ENCODE peak calls at places on chromosomes 4 and X, in four cellular contexts. J is lower leg skin, D is K562, Y is esophagus squamous epithelium. T is an unnamed sample.

GRCh38 chrX:150051096-150051495 is 112.8 kb upstream of the EOLA2 start:
- DNase-seq in J (no peak), D (no peak), Y (no peak), T (no peak)

GRCh38 chrX:113370001-113370400 is 529.4 kb upstream of the AMOT start:
- DNase-seq in J (no peak), D (no peak), Y (no peak), T (no peak)

GRCh38 chr4:91171217-91171616 is 1044.0 kb downstream of the CCSER1 start:
- DNase-seq in J (no peak), D (no peak), Y (no peak), T (no peak)

GRCh38 chrX:124217289-124218251 is 114.9 kb upstream of the TEX13D start:
- DNase-seq in J (no peak), D (no peak), Y (no peak), T (no peak)

GRCh38 chrX:96685205-96686099 is 810 bp downstream of the DIAPH2 start:
- DNase-seq in J (no peak), D (no peak), Y (no peak), T (peak)

GRCh38 chr4:59457576-59457975 is 1742.5 kb upstream of the ADGRL3 start:
- DNase-seq in J (no peak), D (no peak), Y (no peak), T (no peak)

GRCh38 chr4:65399131-65399530 is 271.2 kb downstream of the EPHA5 start:
- DNase-seq in J (no peak), D (no peak), Y (no peak), T (no peak)

GRCh38 chr4:25111648-25112196 is 48.5 kb downstream of the SEPSECS start:
- DNase-seq in J (no peak), D (no peak), Y (no peak), T (no peak)

GRCh38 chr4:74158561-74159396 is 861 bp downstream of the MTHFD2L start:
- DNase-seq in J (no peak), D (no peak), Y (no peak), T (peak)

GRCh38 chrX:108270739-108271396 is 167.4 kb downstream of the COL4A6 start:
- DNase-seq in J (no peak), D (no peak), Y (no peak), T (no peak)

GRCh38 chrX:10176121-10177003 is 19.6 kb downstream of the CLCN4 start:
- DNase-seq in J (no peak), D (no peak), Y (no peak), T (peak)

GRCh38 chr4:123159479-123159878 is 237.1 kb upstream of the NUDT6 start:
- DNase-seq in J (no peak), D (no peak), Y (no peak), T (no peak)

GRCh38 chr4:123200417-123200945 is 196.1 kb upstream of the SPRY1 start:
- DNase-seq in J (no peak), D (no peak), Y (no peak), T (no peak)

GRCh38 chr4:111404673-111405072 is 740.6 kb upstream of the FAM241A start:
- DNase-seq in J (no peak), D (no peak), Y (no peak), T (no peak)

GRCh38 chrX:130110379-130111219 is at the start of gene ELF4:
- DNase-seq in J (no peak), D (peak), Y (peak), T (peak)

GRCh38 chrX:8841911-8842310 is 40.7 kb upstream of the FAM9A start:
- DNase-seq in J (no peak), D (no peak), Y (no peak), T (no peak)

GRCh38 chrX:2188316-2188715 is 312.5 kb downstream of the DHRSX start:
- DNase-seq in J (no peak), D (peak), Y (no peak), T (no peak)

GRCh38 chr4:112704991-112705845 is 68.3 kb downstream of the LARP7 start:
- DNase-seq in J (peak), D (no peak), Y (no peak), T (peak)

GRCh38 chr4:93897559-93897958 is 69.0 kb downstream of the ATOH1 start:
- DNase-seq in J (no peak), D (no peak), Y (no peak), T (peak)

GRCh38 chr4:140116442-140117104 is 37.4 kb downstream of the MAML3 start:
- DNase-seq in J (no peak), D (no peak), Y (no peak), T (no peak)

GRCh38 chrX:72262077-72262476 is 15.0 kb downstream of the RPS4X start:
- DNase-seq in J (no peak), D (no peak), Y (no peak), T (peak)

GRCh38 chr4:55549888-55550287 is 3.2 kb upstream of the CLOCK start:
- DNase-seq in J (no peak), D (no peak), Y (no peak), T (no peak)

GRCh38 chr4:7210818-7211217 is 18.5 kb downstream of the SORCS2 start:
- DNase-seq in J (no peak), D (no peak), Y (no peak), T (no peak)

GRCh38 chrX:17736478-17736855 is 826 bp upstream of the SCML1 start:
- DNase-seq in J (no peak), D (no peak), Y (no peak), T (no peak)

GRCh38 chrX:17737707-17738001 is 361 bp downstream of the SCML1 start:
- DNase-seq in J (peak), D (no peak), Y (no peak), T (no peak)

GRCh38 chrX:17738002-17738713 is 865 bp downstream of the SCML1 start:
- DNase-seq in J (peak), D (no peak), Y (no peak), T (peak)

GRCh38 chrX:17735396-17735795 is 1.9 kb upstream of the SCML1 start:
- DNase-seq in J (no peak), D (no peak), Y (no peak), T (no peak)

DNA sequence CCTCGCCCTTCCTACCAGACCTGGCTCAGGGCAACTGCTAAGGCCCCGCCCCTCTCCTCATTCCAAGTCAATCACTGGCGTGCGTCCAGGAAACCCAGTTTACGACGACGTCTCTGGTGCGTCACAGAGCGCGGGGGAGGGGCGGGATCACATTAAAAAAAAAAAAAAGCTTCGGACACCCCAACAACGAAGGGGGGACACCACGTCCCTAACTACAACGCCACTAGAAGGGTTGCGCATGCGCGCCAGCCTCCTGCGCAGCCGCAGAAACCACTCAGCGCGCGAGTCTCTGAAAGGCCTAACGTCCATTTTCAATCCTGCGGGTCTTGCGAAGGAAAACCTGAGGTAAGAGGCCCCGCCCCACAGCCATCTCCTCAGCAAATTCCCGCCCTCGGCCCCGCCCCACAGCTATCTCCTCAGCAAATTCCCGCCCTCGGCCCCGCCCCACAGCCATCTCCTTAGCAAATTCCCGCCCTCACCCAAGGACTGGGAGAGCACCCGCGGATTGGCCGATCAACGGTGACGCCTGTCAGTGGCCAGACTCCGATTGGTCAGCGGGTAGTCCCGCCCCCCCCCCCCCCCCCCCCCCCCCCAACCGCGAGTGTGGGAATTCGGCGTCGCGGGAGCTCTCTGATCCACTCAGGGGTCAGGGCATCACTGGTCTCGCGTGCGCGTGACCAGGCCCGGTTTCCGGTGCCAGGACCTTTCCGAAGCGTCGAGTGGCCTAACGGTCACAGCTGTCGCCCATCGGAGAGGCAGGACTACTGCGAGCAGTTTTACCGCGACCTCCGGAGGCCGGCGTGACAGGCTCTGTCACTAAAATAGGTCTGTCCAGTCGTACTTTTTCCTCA is at the start of gene SCML1:
- DNase-seq in J (peak), D (peak), Y (peak), T (peak)
- TF ChIP-seq POLR2A in J (no peak), D (no peak), Y (peak), T (no peak)

DNA sequence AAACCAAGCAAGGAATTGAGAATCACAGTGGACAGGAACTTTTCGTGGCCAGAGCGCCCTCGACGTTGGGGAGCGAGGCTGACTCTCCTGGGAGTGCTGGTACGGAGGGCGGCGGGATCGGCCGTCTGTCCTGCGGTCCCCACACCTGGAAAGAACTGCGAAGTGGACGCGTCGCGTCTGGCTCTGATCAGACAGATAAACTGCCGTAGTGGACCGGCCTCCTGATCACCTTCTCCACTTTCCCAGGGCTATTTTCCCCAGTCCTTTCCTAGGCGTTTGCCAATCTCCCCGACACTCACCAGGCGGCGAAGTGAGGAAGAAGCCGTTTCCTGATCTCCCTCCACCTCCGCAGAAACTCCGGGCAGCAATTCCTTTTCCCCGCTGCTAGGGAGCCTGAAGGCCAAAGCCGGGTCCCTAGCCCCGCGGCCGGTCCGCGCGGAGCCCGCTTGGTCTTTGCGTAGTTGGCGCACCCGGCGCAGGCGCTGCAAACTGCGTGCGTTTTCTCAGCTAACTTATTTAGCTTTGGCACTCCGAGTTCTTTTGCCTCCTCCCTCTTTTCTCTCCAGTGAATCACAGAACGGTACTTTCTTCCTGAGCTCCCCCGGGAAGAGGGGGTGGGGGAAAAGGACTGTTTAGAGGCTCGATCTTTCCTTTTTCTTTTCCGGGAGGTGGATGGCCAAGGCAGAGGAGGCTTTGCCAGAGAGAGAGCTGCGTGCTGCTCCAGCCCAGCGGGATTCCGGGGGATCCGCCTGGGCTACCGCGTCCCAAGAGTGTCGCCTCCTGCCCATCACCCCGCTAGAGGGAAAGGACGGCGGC is at the start of gene ARSJ:
- DNase-seq in J (peak), D (no peak), Y (no peak), T (no peak)
- TF ChIP-seq POLR2A in J (no peak), D (no peak), Y (peak), T (no peak)

DNA sequence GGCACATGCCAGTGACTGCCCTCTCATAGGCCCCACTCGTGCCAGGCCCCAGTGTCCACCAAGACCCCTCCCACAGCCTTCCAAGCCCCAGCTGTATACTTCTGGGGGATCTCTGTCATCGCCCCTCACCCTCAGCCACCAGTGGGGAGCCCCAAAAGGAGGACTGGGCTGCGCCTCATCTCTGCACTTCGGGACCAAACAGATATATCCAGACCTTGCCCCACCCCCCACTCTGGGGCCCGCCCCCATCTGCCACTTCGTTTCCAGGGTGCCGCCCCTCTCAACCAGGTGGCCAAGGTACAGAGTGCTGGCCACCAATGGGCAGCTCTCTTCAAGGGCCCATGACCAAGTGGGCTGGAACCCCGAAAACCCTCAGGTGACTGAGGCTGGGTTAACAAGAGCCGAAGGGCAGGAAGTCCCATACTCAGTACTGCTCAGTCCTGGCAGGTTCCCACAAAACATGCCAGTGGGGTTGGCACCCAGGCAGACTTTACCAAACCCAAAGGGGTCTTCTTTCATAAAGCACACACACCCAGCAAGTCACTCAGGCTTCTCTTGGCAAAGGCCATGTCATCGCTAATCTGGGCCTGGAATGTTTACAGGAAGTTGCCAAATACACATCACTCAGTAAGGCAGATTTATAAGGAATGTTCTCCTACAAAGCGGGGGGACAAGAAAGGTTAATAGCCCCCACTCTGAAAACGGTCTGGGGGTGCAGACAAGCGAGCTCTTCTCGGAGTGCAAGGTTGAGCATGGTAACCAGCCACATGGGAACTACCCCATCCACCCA is 4.4 kb downstream of the ZFYVE28 start:
- DNase-seq in J (no peak), D (peak), Y (no peak), T (no peak)
- TF ChIP-seq POLR2A in J (no peak), D (no peak), Y (no peak), T (no peak)

DNA sequence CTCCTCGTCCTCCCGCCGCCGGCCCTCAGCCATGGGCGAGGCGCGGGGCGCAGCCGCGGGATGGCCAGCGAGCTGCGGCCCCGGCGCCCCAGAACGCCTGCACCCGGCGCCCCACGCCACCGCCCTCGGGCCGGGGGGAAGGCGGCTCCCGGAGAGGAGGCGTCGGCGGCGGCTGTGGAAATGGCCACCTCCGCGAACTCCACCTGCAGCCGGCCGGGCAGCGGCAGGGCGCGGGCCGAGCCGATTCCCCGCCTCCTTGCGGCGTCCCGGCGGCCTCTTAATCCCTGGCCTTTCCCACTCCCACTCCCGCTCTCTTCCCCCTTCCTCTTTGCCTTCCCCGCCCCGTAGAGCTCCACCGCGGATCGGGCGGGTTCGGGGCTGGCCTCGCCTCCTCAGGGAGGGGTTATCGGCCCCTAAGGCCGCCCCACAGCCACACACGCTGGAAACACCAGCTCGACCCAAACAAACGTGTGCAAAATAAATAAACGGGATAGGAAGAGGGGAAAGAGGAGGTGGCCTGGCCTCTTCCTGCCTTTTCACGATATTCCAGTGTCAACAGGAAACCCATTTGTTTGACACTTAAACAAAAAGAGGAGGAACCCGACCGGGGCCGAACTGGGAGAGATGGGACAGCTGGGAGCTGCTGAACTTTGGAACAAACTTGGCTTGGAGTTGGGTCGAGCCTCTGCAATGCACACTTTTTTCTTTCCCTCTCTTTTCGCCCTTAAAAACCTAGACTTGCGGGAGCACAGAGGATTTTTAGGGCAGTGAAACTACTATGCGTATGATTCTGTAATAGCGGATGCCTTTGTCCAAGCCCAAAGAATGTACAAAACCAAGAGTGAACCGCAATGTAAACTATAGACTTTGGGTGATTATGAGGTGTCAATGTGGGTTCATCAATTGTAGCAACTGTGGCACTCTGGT is at the start of gene SH3D19:
- DNase-seq in J (peak), D (peak), Y (no peak), T (no peak)
- TF ChIP-seq POLR2A in J (no peak), D (no peak), Y (peak), T (no peak)

GRCh38 chr4:1874207-1874606 is 3.0 kb downstream of the NSD2 start:
- DNase-seq in J (no peak), D (no peak), Y (no peak), T (no peak)

GRCh38 chr4:1871471-1872021 is 353 bp downstream of the NSD2 start:
- DNase-seq in J (no peak), D (peak), Y (no peak), T (peak)

GRCh38 chr4:1873291-1873690 is 2.1 kb downstream of the NSD2 start:
- DNase-seq in J (no peak), D (no peak), Y (no peak), T (peak)

GRCh38 chr4:1873776-1874175 is 2.6 kb downstream of the NSD2 start:
- DNase-seq in J (no peak), D (no peak), Y (no peak), T (no peak)

DNA sequence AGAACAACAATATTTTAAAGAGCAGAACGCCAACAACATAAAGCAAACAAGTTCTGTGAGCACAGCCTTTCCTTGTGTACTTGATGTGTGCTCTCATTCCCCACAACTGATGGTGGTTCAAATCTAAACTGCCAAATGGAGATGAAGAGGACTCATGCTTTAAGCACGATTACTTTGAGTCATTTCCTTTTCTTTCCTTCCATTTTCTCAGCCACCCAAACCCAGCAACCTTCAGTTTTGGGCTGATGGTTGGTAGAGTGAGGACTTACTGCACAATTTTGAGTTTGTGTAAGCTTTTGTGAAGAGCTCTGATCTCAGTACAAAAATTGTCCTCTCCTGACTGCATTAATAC is 1.7 kb downstream of the NSD2 start:
- DNase-seq in J (no peak), D (no peak), Y (no peak), T (peak)
- TF ChIP-seq POLR2A in J (no peak), D (no peak), Y (no peak), T (no peak)

DNA sequence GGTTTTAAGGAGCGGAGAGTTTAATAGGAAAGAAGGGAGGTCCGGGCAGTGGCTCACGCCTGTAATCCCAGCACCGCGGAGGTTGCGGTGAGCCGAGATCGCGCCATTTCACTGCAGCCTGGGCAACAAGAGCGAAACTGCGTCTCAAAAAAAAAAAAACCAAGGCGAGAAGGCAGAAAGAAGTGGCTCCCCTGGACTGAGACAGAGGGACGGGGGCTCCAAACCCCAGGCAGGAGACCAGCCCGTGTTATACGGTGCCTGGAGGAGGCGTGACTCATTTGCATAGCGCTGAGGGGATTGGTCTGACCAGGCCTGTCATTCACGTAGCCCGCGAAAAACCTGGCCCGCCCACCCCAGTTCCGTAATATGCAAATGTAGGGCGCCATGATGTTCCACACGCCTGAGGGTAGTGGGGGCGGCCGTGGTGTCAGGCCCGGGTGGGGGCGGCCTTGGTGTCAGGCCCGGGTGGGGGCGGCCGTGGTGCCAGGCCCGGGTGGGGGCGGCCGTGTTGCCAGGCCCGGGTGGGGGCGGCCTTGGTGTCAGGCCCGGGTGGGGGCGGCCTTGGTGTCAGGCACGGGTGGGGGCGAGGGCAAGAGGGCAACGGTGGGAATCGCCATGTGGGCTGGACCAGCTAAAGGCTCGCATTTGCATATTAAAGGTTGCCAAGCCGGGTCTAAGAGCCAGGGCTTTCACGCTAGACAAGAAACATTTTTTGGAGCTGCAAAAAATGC is 2.1 kb downstream of the PLCXD1 start:
- DNase-seq in J (peak), D (peak), Y (no peak), T (no peak)
- TF ChIP-seq POLR2A in J (no peak), D (peak), Y (no peak), T (peak)